ENCODE peak calls at places on chromosomes 5 and 9, in five cellular contexts. L is stimulated activated CD8-positive, alpha-beta memory T cell treated with anti-CD3 and anti-CD28 coated beads, Interleukin-15, amount 100 ng/mL, for 24 hours; P is activated CD8-positive, alpha-beta memory T cell treated with anti-CD3 and anti-CD28 coated beads for 48 hours; B is T-helper 2 cell; C is COR-L47. K is an unnamed sample.

GRCh38 chr5:4255441-4255840 is 659.8 kb downstream of the IRX1 start:
- DNase-seq in L (no peak), P (no peak), B (no peak), C (no peak), K (no peak)

GRCh38 chr9:13088734-13089427 is 190.6 kb downstream of the MPDZ start:
- DNase-seq in L (no peak), P (no peak), B (no peak), C (peak; percentile 90), K (no peak)

GRCh38 chr9:684055-684949 is 157.2 kb upstream of the DMRT1 start:
- DNase-seq in L (no peak), P (no peak), B (no peak), C (no peak), K (no peak)

GRCh38 chr5:113176734-113177133 is 200.1 kb downstream of the DCP2 start:
- DNase-seq in L (no peak), P (no peak), B (no peak), C (no peak), K (no peak)

GRCh38 chr5:59833448-59833847 is 60.1 kb downstream of the PDE4D start:
- DNase-seq in L (no peak), P (no peak), B (no peak), C (no peak), K (no peak)

GRCh38 chr9:128081052-128081451 is 13.0 kb downstream of the SLC25A25 start:
- DNase-seq in L (no peak), P (no peak), B (no peak), C (no peak), K (no peak)

GRCh38 chr5:67816456-67816855 is 399.1 kb upstream of the PIK3R1 start:
- DNase-seq in L (no peak), P (no peak), B (no peak), C (no peak), K (no peak)

GRCh38 chr5:120055858-120056257 is 408.2 kb upstream of the PRR16 start:
- DNase-seq in L (no peak), P (no peak), B (no peak), C (peak; percentile 6), K (no peak)

GRCh38 chr5:11918463-11919045 is 14.3 kb upstream of the CTNND2 start:
- DNase-seq in L (no peak), P (no peak), B (no peak), C (no peak), K (no peak)

GRCh38 chr5:172403191-172403794 is 51.0 kb downstream of the SH3PXD2B start:
- DNase-seq in L (no peak), P (no peak), B (no peak), C (no peak), K (no peak)

GRCh38 chr9:16521868-16522381 is 348.5 kb downstream of the BNC2 start:
- DNase-seq in L (no peak), P (no peak), B (no peak), C (no peak), K (no peak)

GRCh38 chr5:36614657-36615308 is 8.4 kb downstream of the SLC1A3 start:
- DNase-seq in L (no peak), P (no peak), B (no peak), C (no peak), K (no peak)

GRCh38 chr9:98248737-98249474 is 6.5 kb downstream of the TBC1D2 start:
- DNase-seq in L (no peak), P (no peak), B (no peak), C (no peak), K (peak; percentile 50)

GRCh38 chr5:36653046-36653445 is 46.6 kb downstream of the SLC1A3 start:
- DNase-seq in L (no peak), P (no peak), B (no peak), C (no peak), K (no peak)

GRCh38 chr5:36202521-36202961 is 39.2 kb downstream of the NADK2 start:
- DNase-seq in L (no peak), P (no peak), B (no peak), C (no peak), K (no peak)

GRCh38 chr5:16593013-16593412 is 23.8 kb downstream of the RETREG1 start:
- DNase-seq in L (no peak), P (no peak), B (no peak), C (peak; percentile 19), K (no peak)

GRCh38 chr9:137057545-137057944 is 3.7 kb upstream of the ENTPD2 start:
- DNase-seq in L (no peak), P (no peak), B (no peak), C (peak; percentile 63), K (no peak)

GRCh38 chr5:69217154-69217731 is 17.4 kb upstream of the CDK7 start:
- DNase-seq in L (no peak), P (no peak), B (peak; percentile 96), C (no peak), K (no peak)

GRCh38 chr9:96317335-96317980 is 15.5 kb upstream of the HSD17B3 start:
- DNase-seq in L (peak; percentile 31), P (peak; percentile 5), B (no peak), C (peak; percentile 1), K (peak; percentile 49)

GRCh38 chr9:3962467-3962866 is 337.4 kb downstream of the GLIS3 start:
- DNase-seq in L (no peak), P (no peak), B (no peak), C (peak; percentile 79), K (no peak)

GRCh38 chr5:132074091-132074771 is 642 bp downstream of the CSF2 start:
- DNase-seq in L (no peak), P (no peak), B (no peak), C (no peak), K (no peak)

GRCh38 chr9:129489838-129490582 is 130.9 kb downstream of the C9orf50 start:
- DNase-seq in L (no peak), P (no peak), B (no peak), C (no peak), K (no peak)

GRCh38 chr5:140344683-140345423 is 1.6 kb downstream of the HBEGF start:
- DNase-seq in L (no peak), P (no peak), B (no peak), C (no peak), K (peak; percentile 64)

GRCh38 chr5:173984218-173984617 is 4.8 kb upstream of the C5orf47 start:
- DNase-seq in L (no peak), P (no peak), B (no peak), C (peak; percentile 43), K (no peak)

GRCh38 chr5:119386945-119387344 is 31.1 kb downstream of the TNFAIP8 start:
- DNase-seq in L (no peak), P (no peak), B (no peak), C (no peak), K (no peak)

K was measured in Caco-2.